ENCODE peak calls at places on chromosome 18, in four cellular contexts. H is AG10803, N is adrenal gland, Q is GM04503. D is an unnamed sample.

GRCh38 chr18:59087391-59087790 is 52.3 kb upstream of the SEC11C start:
- DNase-seq in Q (no peak), N (no peak), H (no peak), D (no peak)

GRCh38 chr18:50126466-50126865 is 68.5 kb downstream of the MYO5B start:
- DNase-seq in H (no peak), Q (no peak), N (no peak), D (no peak)

GRCh38 chr18:8264861-8265411 is 344.3 kb upstream of the RAB12 start:
- DNase-seq in N (no peak), H (no peak), Q (no peak), D (peak)

GRCh38 chr18:23612434-23613090 is 26.3 kb upstream of the NPC1 start:
- DNase-seq in H (no peak), N (peak), Q (no peak), D (no peak)

GRCh38 chr18:48186084-48186798 is 222.9 kb downstream of the ZBTB7C start:
- DNase-seq in H (no peak), N (peak), Q (no peak), D (peak)

GRCh38 chr18:52326001-52326400 is 14.0 kb upstream of the DCC start:
- DNase-seq in N (no peak), Q (no peak), H (no peak), D (no peak)

GRCh38 chr18:12989397-12990127 is 1.6 kb upstream of the CEP192 start:
- DNase-seq in N (no peak), Q (no peak), H (no peak), D (no peak)

GRCh38 chr18:49612515-49613033 is 50.7 kb downstream of the LIPG start:
- DNase-seq in N (no peak), Q (no peak), H (no peak), D (no peak)

GRCh38 chr18:49127606-49128190 is 176.9 kb upstream of the SMAD7 start:
- DNase-seq in H (no peak), N (no peak), Q (no peak), D (no peak)

GRCh38 chr18:44602380-44602779 is 78.3 kb upstream of the SETBP1 start:
- DNase-seq in Q (no peak), N (no peak), H (peak), D (no peak)

GRCh38 chr18:48711651-48712486 is 173.0 kb downstream of the CTIF start:
- DNase-seq in Q (no peak), N (no peak), H (peak), D (no peak)

GRCh38 chr18:1659190-1659589 is 754.5 kb downstream of the ADCYAP1 start:
- DNase-seq in N (no peak), Q (no peak), H (no peak), D (no peak)

GRCh38 chr18:37869051-37869450 is 303.5 kb upstream of the CELF4 start:
- DNase-seq in H (no peak), Q (no peak), N (no peak), D (no peak)

GRCh38 chr18:29012874-29013273 is 835.9 kb upstream of the CDH2 start:
- DNase-seq in H (no peak), Q (no peak), N (no peak), D (no peak)

GRCh38 chr18:78487649-78488048 is 492.0 kb upstream of the SALL3 start:
- DNase-seq in Q (no peak), H (no peak), N (no peak), D (no peak)

GRCh38 chr18:2515408-2515807 is 55.9 kb downstream of the METTL4 start:
- DNase-seq in Q (peak), N (no peak), H (peak), D (peak)

GRCh38 chr18:39799010-39799409 is 2156.0 kb upstream of the PIK3C3 start:
- DNase-seq in H (peak), N (no peak), Q (no peak), D (no peak)

GRCh38 chr18:74899554-74899953 is 301.9 kb downstream of the ZNF407 start:
- DNase-seq in Q (no peak), H (no peak), N (peak), D (no peak)

GRCh38 chr18:13268746-13269285 is 50.3 kb downstream of the LDLRAD4 start:
- DNase-seq in N (no peak), H (peak), Q (no peak), D (no peak)

D was measured in keratinocyte.